ENCODE peak calls at places on chromosomes 1 and 21, in five cellular contexts. One of them, this sample, is unnamed.

GRCh38 chr1:114154963-114155322 is 1.3 kb upstream of the SYT6 start:
- DNase-seq in adrenal gland: peak
- DNase-seq in esophagus squamous epithelium: no peak
- DNase-seq in lower leg skin: no peak
- DNase-seq in NB4: peak
- DNase-seq in this sample: no peak

GRCh38 chr1:243280571-243281129 is 24.8 kb downstream of the SDCCAG8 start:
- DNase-seq in adrenal gland: no peak
- DNase-seq in NB4: no peak
- DNase-seq in esophagus squamous epithelium: no peak
- DNase-seq in lower leg skin: no peak
- DNase-seq in this sample: no peak

GRCh38 chr1:3002349-3003038 is 18.8 kb upstream of the ACTRT2 start:
- DNase-seq in adrenal gland: no peak
- DNase-seq in NB4: no peak
- DNase-seq in lower leg skin: no peak
- DNase-seq in esophagus squamous epithelium: no peak
- DNase-seq in this sample: no peak

GRCh38 chr1:59674605-59675004 is 140.1 kb upstream of the HOOK1 start:
- DNase-seq in esophagus squamous epithelium: no peak
- DNase-seq in adrenal gland: peak
- DNase-seq in lower leg skin: peak
- DNase-seq in NB4: peak
- DNase-seq in this sample: peak

GRCh38 chr1:6088956-6089355 is 43.3 kb downstream of the KCNAB2 start:
- DNase-seq in lower leg skin: no peak
- DNase-seq in adrenal gland: no peak
- DNase-seq in NB4: no peak
- DNase-seq in esophagus squamous epithelium: no peak
- DNase-seq in this sample: no peak

GRCh38 chr1:86436041-86436440 is 12.1 kb downstream of the CLCA2 start:
- DNase-seq in NB4: no peak
- DNase-seq in esophagus squamous epithelium: no peak
- DNase-seq in lower leg skin: no peak
- DNase-seq in adrenal gland: no peak
- DNase-seq in this sample: no peak

GRCh38 chr1:64871256-64871655 is 95.1 kb downstream of the JAK1 start:
- DNase-seq in NB4: no peak
- DNase-seq in adrenal gland: no peak
- DNase-seq in esophagus squamous epithelium: no peak
- DNase-seq in lower leg skin: no peak
- DNase-seq in this sample: no peak

GRCh38 chr1:39833121-39833520 is 44.5 kb upstream of the BMP8B start:
- DNase-seq in esophagus squamous epithelium: no peak
- DNase-seq in adrenal gland: no peak
- DNase-seq in NB4: no peak
- DNase-seq in lower leg skin: no peak
- DNase-seq in this sample: no peak

GRCh38 chr1:189859385-189859977 is 618.2 kb downstream of the BRINP3 start:
- DNase-seq in lower leg skin: no peak
- DNase-seq in esophagus squamous epithelium: no peak
- DNase-seq in adrenal gland: no peak
- DNase-seq in NB4: peak
- DNase-seq in this sample: no peak

GRCh38 chr1:246591958-246592357 is 25.7 kb downstream of the CNST start:
- DNase-seq in NB4: no peak
- DNase-seq in lower leg skin: no peak
- DNase-seq in esophagus squamous epithelium: no peak
- DNase-seq in adrenal gland: no peak
- DNase-seq in this sample: no peak

GRCh38 chr1:48793863-48794262 is 17.2 kb upstream of the BEND5 start:
- DNase-seq in NB4: peak
- DNase-seq in lower leg skin: no peak
- DNase-seq in adrenal gland: no peak
- DNase-seq in esophagus squamous epithelium: no peak
- DNase-seq in this sample: no peak

GRCh38 chr1:55277377-55278130 is 62.4 kb upstream of the USP24 start:
- DNase-seq in adrenal gland: peak
- DNase-seq in NB4: peak
- DNase-seq in lower leg skin: peak
- DNase-seq in esophagus squamous epithelium: no peak
- DNase-seq in this sample: peak

GRCh38 chr1:204011426-204011825 is 61.5 kb upstream of the SOX13 start:
- DNase-seq in lower leg skin: no peak
- DNase-seq in NB4: no peak
- DNase-seq in esophagus squamous epithelium: no peak
- DNase-seq in adrenal gland: no peak
- DNase-seq in this sample: no peak

GRCh38 chr1:202966006-202966904 is 802 bp downstream of the CYB5R1 start:
- DNase-seq in NB4: no peak
- DNase-seq in lower leg skin: peak
- DNase-seq in esophagus squamous epithelium: no peak
- DNase-seq in adrenal gland: peak
- DNase-seq in this sample: no peak

GRCh38 chr1:231338270-231339128 is at the start of gene SPRTN:
- DNase-seq in esophagus squamous epithelium: no peak
- DNase-seq in NB4: peak
- DNase-seq in lower leg skin: no peak
- DNase-seq in adrenal gland: no peak
- DNase-seq in this sample: no peak
- TF ChIP-seq POLR2A in esophagus squamous epithelium: no peak
- TF ChIP-seq POLR2A in NB4: peak
- TF ChIP-seq POLR2A in lower leg skin: no peak
- TF ChIP-seq POLR2A in adrenal gland: no peak
- TF ChIP-seq POLR2A in this sample: no peak

DNA sequence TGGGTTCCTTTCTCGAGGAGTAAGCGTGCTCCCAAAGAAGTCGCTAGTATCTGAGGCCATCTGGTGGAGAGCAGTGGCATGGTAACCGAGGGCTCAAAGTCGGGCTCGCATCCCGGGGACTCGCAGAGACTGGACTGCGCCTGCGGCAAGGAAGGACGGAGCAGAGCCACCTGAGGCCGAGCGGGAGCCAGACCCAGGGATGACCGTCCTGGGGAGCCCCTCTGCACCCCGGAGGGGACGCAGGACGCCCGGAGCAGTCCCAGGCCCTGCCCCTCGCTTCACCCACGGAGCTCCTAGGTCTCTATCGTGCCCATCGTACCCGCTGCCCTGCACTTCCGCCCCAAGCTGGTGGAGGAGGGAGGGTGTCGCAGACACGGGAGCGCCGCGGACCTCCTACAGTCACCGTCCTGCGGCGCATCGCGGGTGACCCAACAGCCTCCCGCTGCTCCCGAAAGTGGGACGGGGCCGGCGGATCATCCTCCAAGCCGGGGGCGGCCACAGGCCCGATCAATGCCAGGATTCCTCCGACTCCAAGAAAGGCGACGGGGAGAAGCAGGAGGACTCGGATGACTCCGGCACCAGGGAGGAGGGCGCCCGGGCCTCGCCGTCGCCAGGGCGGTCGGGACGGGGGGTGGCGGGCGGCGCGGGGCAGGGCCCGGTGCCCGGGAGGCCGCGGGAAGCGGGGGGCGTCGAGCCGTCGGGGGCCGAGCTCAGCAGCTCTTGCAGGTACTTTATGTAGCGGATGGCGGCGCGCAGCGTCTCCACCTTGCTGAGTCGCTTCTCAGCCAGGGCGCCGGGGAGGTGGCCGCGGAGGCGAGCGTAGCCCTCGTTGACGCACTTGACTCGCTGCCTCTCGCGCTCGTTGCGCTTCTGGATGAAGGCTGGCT is 2.3 kb upstream of the CACNA1S start:
- DNase-seq in NB4: peak
- DNase-seq in lower leg skin: peak
- DNase-seq in esophagus squamous epithelium: peak
- DNase-seq in adrenal gland: peak
- DNase-seq in this sample: peak
- TF ChIP-seq POLR2A in NB4: no peak
- TF ChIP-seq POLR2A in lower leg skin: no peak
- TF ChIP-seq POLR2A in esophagus squamous epithelium: no peak
- TF ChIP-seq POLR2A in adrenal gland: no peak
- TF ChIP-seq POLR2A in this sample: no peak

GRCh38 chr21:41361053-41361785 is 608 bp upstream of the MX2 start:
- DNase-seq in esophagus squamous epithelium: no peak
- DNase-seq in NB4: no peak
- DNase-seq in lower leg skin: no peak
- DNase-seq in adrenal gland: no peak
- DNase-seq in this sample: no peak

GRCh38 chr21:41360072-41360821 is 1.6 kb upstream of the MX2 start:
- DNase-seq in adrenal gland: no peak
- DNase-seq in lower leg skin: peak
- DNase-seq in NB4: no peak
- DNase-seq in esophagus squamous epithelium: no peak
- DNase-seq in this sample: peak

GRCh38 chr21:41362605-41363369 is 960 bp downstream of the MX2 start:
- DNase-seq in esophagus squamous epithelium: no peak
- DNase-seq in NB4: no peak
- DNase-seq in lower leg skin: no peak
- DNase-seq in adrenal gland: no peak
- DNase-seq in this sample: no peak

GRCh38 chr21:41363370-41364270 is 1.8 kb downstream of the MX2 start:
- DNase-seq in NB4: no peak
- DNase-seq in adrenal gland: no peak
- DNase-seq in lower leg skin: no peak
- DNase-seq in esophagus squamous epithelium: no peak
- DNase-seq in this sample: no peak

DNA sequence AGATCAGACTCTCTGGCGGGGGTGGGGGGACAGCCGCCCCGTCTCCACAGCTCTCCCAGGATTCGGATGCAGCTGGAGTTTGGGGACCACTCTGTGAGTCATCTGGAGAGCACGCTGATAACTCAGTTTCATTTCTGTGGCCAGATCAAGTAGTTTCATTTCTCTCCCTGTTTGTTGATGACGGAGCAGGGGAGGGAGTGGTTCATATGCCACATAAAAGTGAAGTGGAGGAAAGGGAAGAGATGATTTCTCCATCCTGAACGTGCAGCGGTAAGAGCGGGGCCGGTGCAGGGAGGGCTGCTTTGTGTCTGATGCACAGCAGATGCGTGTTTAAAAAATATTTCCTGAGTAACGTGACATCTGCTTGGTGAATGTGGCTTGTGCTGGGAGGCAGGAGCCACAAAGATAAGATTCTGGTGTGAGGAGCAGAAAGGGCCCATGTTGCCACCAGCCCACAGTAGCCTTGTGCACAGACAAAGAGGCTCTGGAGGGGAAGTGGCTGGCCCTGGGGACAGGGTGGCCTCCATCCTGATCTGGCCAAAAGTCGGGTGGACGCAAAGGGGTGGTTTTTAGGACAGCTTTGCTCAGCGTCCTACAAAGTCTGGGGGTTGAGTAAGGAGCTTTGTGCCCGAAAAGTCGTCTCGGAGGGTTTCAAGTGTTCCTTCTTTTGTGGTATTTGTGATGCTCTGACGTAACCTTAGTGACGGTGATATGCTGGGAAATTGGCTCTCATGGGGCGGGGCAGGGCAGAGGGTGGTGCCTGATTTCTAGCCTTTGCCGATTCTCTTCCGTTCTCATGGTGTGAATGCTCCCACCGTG is at the start of gene MX2:
- DNase-seq in adrenal gland: peak
- DNase-seq in esophagus squamous epithelium: peak
- DNase-seq in NB4: peak
- DNase-seq in lower leg skin: peak
- DNase-seq in this sample: peak
- TF ChIP-seq POLR2A in adrenal gland: peak
- TF ChIP-seq POLR2A in esophagus squamous epithelium: no peak
- TF ChIP-seq POLR2A in NB4: no peak
- TF ChIP-seq POLR2A in lower leg skin: no peak
- TF ChIP-seq POLR2A in this sample: no peak

DNA sequence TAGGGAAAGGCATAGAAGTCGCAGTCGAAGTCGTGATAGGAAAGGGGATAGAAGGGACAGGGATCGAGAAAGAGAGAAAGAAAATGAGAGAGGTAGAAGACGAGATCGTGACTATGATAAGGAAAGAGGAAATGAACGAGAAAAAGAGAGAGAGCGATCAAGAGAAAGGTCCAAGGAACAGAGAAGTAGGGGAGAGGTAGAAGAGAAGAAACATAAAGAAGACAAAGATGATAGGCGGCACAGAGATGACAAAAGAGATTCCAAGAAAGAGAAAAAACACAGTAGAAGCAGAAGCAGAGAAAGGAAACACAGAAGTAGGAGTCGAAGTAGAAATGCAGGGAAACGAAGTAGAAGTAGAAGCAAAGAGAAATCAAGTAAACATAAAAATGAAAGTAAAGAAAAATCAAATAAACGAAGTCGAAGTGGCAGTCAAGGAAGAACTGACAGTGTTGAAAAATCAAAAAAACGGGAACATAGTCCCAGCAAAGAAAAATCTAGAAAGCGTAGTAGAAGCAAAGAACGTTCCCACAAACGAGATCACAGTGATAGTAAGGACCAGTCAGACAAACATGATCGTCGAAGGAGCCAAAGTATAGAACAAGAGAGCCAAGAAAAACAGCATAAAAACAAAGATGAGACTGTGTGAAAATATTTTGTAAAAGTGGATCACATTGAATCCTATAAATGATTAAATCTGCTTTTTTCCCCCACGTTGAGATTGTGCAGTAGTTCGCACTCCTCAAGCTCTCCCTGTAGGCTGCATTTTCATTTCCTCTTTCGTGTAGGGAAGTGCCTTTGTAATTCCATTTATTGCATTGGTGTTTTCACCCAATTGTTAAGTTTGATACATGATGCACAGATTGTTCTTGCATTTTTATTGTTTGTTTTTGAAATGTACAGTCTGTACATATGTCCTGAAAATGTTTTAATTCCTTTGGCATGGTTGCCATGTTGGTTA is 7.5 kb downstream of the PRPF38B start:
- DNase-seq in NB4: peak
- DNase-seq in adrenal gland: no peak
- DNase-seq in lower leg skin: no peak
- DNase-seq in esophagus squamous epithelium: no peak
- DNase-seq in this sample: no peak
- TF ChIP-seq POLR2A in NB4: no peak
- TF ChIP-seq POLR2A in adrenal gland: no peak
- TF ChIP-seq POLR2A in lower leg skin: no peak
- TF ChIP-seq POLR2A in esophagus squamous epithelium: no peak
- TF ChIP-seq POLR2A in this sample: no peak

GRCh38 chr1:154974086-154974807 is at the start of gene CKS1B:
- DNase-seq in adrenal gland: peak
- DNase-seq in lower leg skin: peak
- DNase-seq in esophagus squamous epithelium: peak
- DNase-seq in NB4: peak
- DNase-seq in this sample: peak

GRCh38 chr1:154974808-154975408 is 427 bp downstream of the CKS1B start:
- DNase-seq in adrenal gland: peak
- DNase-seq in esophagus squamous epithelium: peak
- DNase-seq in NB4: peak
- DNase-seq in lower leg skin: peak
- DNase-seq in this sample: peak

GRCh38 chr1:154978360-154978759 is 3.9 kb downstream of the CKS1B start:
- DNase-seq in lower leg skin: no peak
- DNase-seq in NB4: no peak
- DNase-seq in esophagus squamous epithelium: no peak
- DNase-seq in adrenal gland: no peak
- DNase-seq in this sample: no peak

GRCh38 chr1:154973344-154974085 is 966 bp upstream of the CKS1B start:
- DNase-seq in adrenal gland: peak
- DNase-seq in lower leg skin: peak
- DNase-seq in NB4: peak
- DNase-seq in esophagus squamous epithelium: peak
- DNase-seq in this sample: peak

GRCh38 chr1:154975409-154976205 is 1.1 kb downstream of the CKS1B start:
- DNase-seq in adrenal gland: peak
- DNase-seq in lower leg skin: peak
- DNase-seq in NB4: peak
- DNase-seq in esophagus squamous epithelium: no peak
- DNase-seq in this sample: peak
- TF ChIP-seq POLR2A in adrenal gland: no peak
- TF ChIP-seq POLR2A in lower leg skin: no peak
- TF ChIP-seq POLR2A in NB4: peak
- TF ChIP-seq POLR2A in esophagus squamous epithelium: no peak
- TF ChIP-seq POLR2A in this sample: no peak

GRCh38 chr1:200880212-200880611 is 7.4 kb downstream of the GPR25 start:
- DNase-seq in lower leg skin: peak
- DNase-seq in esophagus squamous epithelium: no peak
- DNase-seq in NB4: no peak
- DNase-seq in adrenal gland: no peak
- DNase-seq in this sample: no peak
- TF ChIP-seq POLR2A in lower leg skin: no peak
- TF ChIP-seq POLR2A in esophagus squamous epithelium: no peak
- TF ChIP-seq POLR2A in NB4: no peak
- TF ChIP-seq POLR2A in adrenal gland: no peak
- TF ChIP-seq POLR2A in this sample: no peak

This sample was measured in uterus.